ENCODE peak calls at places on chromosomes 11 and 22, in nine cellular contexts. I is amniotic stem cell; T is stimulated activated CD4-positive, alpha-beta T cell treated with anti-CD3 and anti-CD28 coated beads, Interleukin-1b, Interleukin-23, amount 100 ng/mL, for 24 hours; E is NCI-H2171; B is amygdala; X is HEK293T; O is MV-4-11; Y is activated T-helper 1 cell treated with anti-CD3 and anti-CD28 coated beads, Interleukin-12 subunit alpha, Interleukin-12 subunit beta, Interleukin-2, Interleukin-4 antibody, amounts not matched to agents 30 ng/mL and 10 ng/mL and 1 ng/mL, durations not matched to agents 14 hours and 24 hours and 36 hours; G is upper lobe of right lung. V is an unnamed sample.

GRCh38 chr11:57818812-57819211 is 57.2 kb downstream of the CTNND1 start:
- DNase-seq in I (no peak), T (no peak), E (no peak), B (no peak), X (no peak), O (no peak), Y (no peak), G (no peak), V (no peak)

GRCh38 chr11:30420233-30420787 is 97.4 kb downstream of the ARL14EP start:
- DNase-seq in I (no peak), T (no peak), E (no peak), B (no peak), X (no peak), O (no peak), Y (no peak), G (no peak), V (no peak)

GRCh38 chr11:34364102-34364501 is 6.3 kb upstream of the ABTB2 start:
- DNase-seq in I (no peak), T (no peak), E (no peak), B (no peak), X (no peak), O (peak), Y (no peak), G (no peak), V (no peak)

GRCh38 chr11:4184163-4184916 is 89.7 kb downstream of the RRM1 start:
- DNase-seq in I (no peak), T (no peak), E (no peak), B (no peak), X (no peak), O (no peak), Y (no peak), G (no peak), V (no peak)

GRCh38 chr22:30969532-30970355 is 679 bp downstream of the TUG1 start:
- DNase-seq in I (peak), T (peak), E (no peak), B (no peak), X (peak), O (peak), Y (peak), G (no peak), V (peak)

GRCh38 chr22:17368727-17369552 is at the start of gene CECR2:
- DNase-seq in I (no peak), T (no peak), E (peak), B (peak), X (peak), O (no peak), Y (no peak), G (peak), V (peak)

GRCh38 chr11:507727-508515 is 879 bp upstream of the RNH1 start:
- DNase-seq in I (no peak), T (no peak), E (no peak), B (no peak), X (no peak), O (no peak), Y (no peak), G (no peak), V (no peak)

GRCh38 chr11:65355776-65356393 is 1.3 kb downstream of the TIGD3 start:
- DNase-seq in I (no peak), T (no peak), E (no peak), B (peak), X (no peak), O (no peak), Y (no peak), G (peak), V (no peak)

GRCh38 chr11:120517390-120518315 is 6.1 kb downstream of the GRIK4 start:
- DNase-seq in I (no peak), T (no peak), E (no peak), B (no peak), X (no peak), O (no peak), Y (no peak), G (peak), V (no peak)